ENCODE peak calls at places on chromosomes 1 and 21, in four cellular contexts. One of them, this sample, is unnamed.
A peak's percentile ranks its signal among the peaks of the same experiment; 100 is the strongest.

GRCh38 chr1:46533179-46533864 is 18.1 kb downstream of the KNCN start:
- DNase-seq in stimulated activated CD8-positive, alpha-beta memory T cell treated with anti-CD3 and anti-CD28 coated beads, Interleukin-7, amount 100 ng/mL, for 1 hour: peak; percentile 21
- DNase-seq in non-pigmented ciliary epithelial cell: no peak
- DNase-seq in kidney glomerular epithelial cell: no peak
- DNase-seq in this sample: no peak

GRCh38 chr1:46466477-46467182 is 23.0 kb upstream of the DMBX1 start:
- DNase-seq in stimulated activated CD8-positive, alpha-beta memory T cell treated with anti-CD3 and anti-CD28 coated beads, Interleukin-7, amount 100 ng/mL, for 1 hour: no peak
- DNase-seq in non-pigmented ciliary epithelial cell: no peak
- DNase-seq in kidney glomerular epithelial cell: no peak
- DNase-seq in this sample: peak; percentile 39

GRCh38 chr1:231421616-231421970 is 494 bp downstream of the EGLN1 start:
- DNase-seq in stimulated activated CD8-positive, alpha-beta memory T cell treated with anti-CD3 and anti-CD28 coated beads, Interleukin-7, amount 100 ng/mL, for 1 hour: no peak
- DNase-seq in non-pigmented ciliary epithelial cell: no peak
- DNase-seq in kidney glomerular epithelial cell: no peak
- DNase-seq in this sample: peak; percentile 29

GRCh38 chr21:15004721-15005370 is 60.0 kb downstream of the NRIP1 start:
- DNase-seq in stimulated activated CD8-positive, alpha-beta memory T cell treated with anti-CD3 and anti-CD28 coated beads, Interleukin-7, amount 100 ng/mL, for 1 hour: no peak
- DNase-seq in non-pigmented ciliary epithelial cell: no peak
- DNase-seq in kidney glomerular epithelial cell: peak; percentile 6
- DNase-seq in this sample: no peak

GRCh38 chr1:7941437-7941793 is 776 bp upstream of the TNFRSF9 start:
- DNase-seq in stimulated activated CD8-positive, alpha-beta memory T cell treated with anti-CD3 and anti-CD28 coated beads, Interleukin-7, amount 100 ng/mL, for 1 hour: no peak
- DNase-seq in non-pigmented ciliary epithelial cell: no peak
- DNase-seq in kidney glomerular epithelial cell: no peak
- DNase-seq in this sample: no peak

GRCh38 chr1:212205006-212205405 is 80.2 kb upstream of the PPP2R5A start:
- DNase-seq in stimulated activated CD8-positive, alpha-beta memory T cell treated with anti-CD3 and anti-CD28 coated beads, Interleukin-7, amount 100 ng/mL, for 1 hour: no peak
- DNase-seq in non-pigmented ciliary epithelial cell: no peak
- DNase-seq in kidney glomerular epithelial cell: no peak
- DNase-seq in this sample: no peak

GRCh38 chr21:28832013-28832714 is 160.5 kb downstream of the LTN1 start:
- DNase-seq in stimulated activated CD8-positive, alpha-beta memory T cell treated with anti-CD3 and anti-CD28 coated beads, Interleukin-7, amount 100 ng/mL, for 1 hour: no peak
- DNase-seq in non-pigmented ciliary epithelial cell: peak; percentile 8
- DNase-seq in kidney glomerular epithelial cell: peak; percentile 20
- DNase-seq in this sample: no peak

GRCh38 chr1:30782361-30783243 is 25.0 kb upstream of the LAPTM5 start:
- DNase-seq in stimulated activated CD8-positive, alpha-beta memory T cell treated with anti-CD3 and anti-CD28 coated beads, Interleukin-7, amount 100 ng/mL, for 1 hour: peak; percentile 48
- DNase-seq in non-pigmented ciliary epithelial cell: no peak
- DNase-seq in kidney glomerular epithelial cell: peak; percentile 40
- DNase-seq in this sample: peak; percentile 53

GRCh38 chr21:37071561-37072238 is 1.2 kb downstream of the PIGP start:
- DNase-seq in stimulated activated CD8-positive, alpha-beta memory T cell treated with anti-CD3 and anti-CD28 coated beads, Interleukin-7, amount 100 ng/mL, for 1 hour: no peak
- DNase-seq in non-pigmented ciliary epithelial cell: peak; percentile 35
- DNase-seq in kidney glomerular epithelial cell: peak; percentile 34
- DNase-seq in this sample: peak; percentile 56

GRCh38 chr1:113283914-113284313 is 106.4 kb upstream of the MAGI3 start:
- DNase-seq in stimulated activated CD8-positive, alpha-beta memory T cell treated with anti-CD3 and anti-CD28 coated beads, Interleukin-7, amount 100 ng/mL, for 1 hour: no peak
- DNase-seq in non-pigmented ciliary epithelial cell: no peak
- DNase-seq in kidney glomerular epithelial cell: peak; percentile 38
- DNase-seq in this sample: no peak

GRCh38 chr21:45767071-45768006 is 123.8 kb downstream of the PCBP3 start:
- DNase-seq in stimulated activated CD8-positive, alpha-beta memory T cell treated with anti-CD3 and anti-CD28 coated beads, Interleukin-7, amount 100 ng/mL, for 1 hour: no peak
- DNase-seq in non-pigmented ciliary epithelial cell: no peak
- DNase-seq in kidney glomerular epithelial cell: no peak
- DNase-seq in this sample: no peak

GRCh38 chr21:34915364-34915834 is 133.7 kb downstream of the RUNX1 start:
- DNase-seq in stimulated activated CD8-positive, alpha-beta memory T cell treated with anti-CD3 and anti-CD28 coated beads, Interleukin-7, amount 100 ng/mL, for 1 hour: no peak
- DNase-seq in non-pigmented ciliary epithelial cell: no peak
- DNase-seq in kidney glomerular epithelial cell: peak; percentile 67
- DNase-seq in this sample: no peak

GRCh38 chr1:226309398-226310122 is 596 bp upstream of the LIN9 start:
- DNase-seq in stimulated activated CD8-positive, alpha-beta memory T cell treated with anti-CD3 and anti-CD28 coated beads, Interleukin-7, amount 100 ng/mL, for 1 hour: no peak
- DNase-seq in non-pigmented ciliary epithelial cell: no peak
- DNase-seq in kidney glomerular epithelial cell: no peak
- DNase-seq in this sample: peak; percentile 40

This sample was measured in SK-N-DZ.